ENCODE peak calls at places on chromosomes 3 and 15, in five cellular contexts. One of them, this sample, is unnamed.

GRCh38 chr3:49607105-49607591 is 52.9 kb downstream of the BSN start:
- DNase-seq in psoas muscle: no peak
- DNase-seq in aorta: no peak
- DNase-seq in Karpas-422: no peak
- DNase-seq in DND-41: no peak
- DNase-seq in this sample: no peak

GRCh38 chr3:77348244-77348855 is 308.5 kb downstream of the ROBO2 start:
- DNase-seq in Karpas-422: peak; percentile 93
- DNase-seq in psoas muscle: no peak
- DNase-seq in DND-41: no peak
- DNase-seq in aorta: no peak
- DNase-seq in this sample: no peak

GRCh38 chr3:24520941-24521305 is 26.3 kb upstream of the THRB start:
- DNase-seq in psoas muscle: no peak
- DNase-seq in Karpas-422: no peak
- DNase-seq in DND-41: no peak
- DNase-seq in aorta: no peak
- DNase-seq in this sample: no peak

GRCh38 chr15:39589815-39590644 is 9.2 kb downstream of the THBS1 start:
- DNase-seq in aorta: no peak
- DNase-seq in DND-41: no peak
- DNase-seq in psoas muscle: no peak
- DNase-seq in Karpas-422: no peak
- DNase-seq in this sample: no peak

GRCh38 chr3:155370198-155370597 is 76.7 kb upstream of the STRIT1 start:
- DNase-seq in DND-41: no peak
- DNase-seq in aorta: no peak
- DNase-seq in Karpas-422: no peak
- DNase-seq in psoas muscle: no peak
- DNase-seq in this sample: no peak

GRCh38 chr3:128503164-128503651 is 10.2 kb upstream of the GATA2 start:
- DNase-seq in psoas muscle: no peak
- DNase-seq in DND-41: no peak
- DNase-seq in aorta: no peak
- DNase-seq in Karpas-422: no peak
- DNase-seq in this sample: peak; percentile 81

GRCh38 chr3:18346097-18346496 is 79.0 kb downstream of the SATB1 start:
- DNase-seq in Karpas-422: no peak
- DNase-seq in DND-41: no peak
- DNase-seq in aorta: no peak
- DNase-seq in psoas muscle: no peak
- DNase-seq in this sample: no peak

GRCh38 chr3:136250862-136251460 is 821 bp downstream of the PCCB start:
- DNase-seq in psoas muscle: peak; percentile 72
- DNase-seq in aorta: peak; percentile 80
- DNase-seq in DND-41: peak; percentile 36
- DNase-seq in Karpas-422: peak; percentile 81
- DNase-seq in this sample: peak; percentile 34

GRCh38 chr3:194852836-194853508 is 167.3 kb downstream of the FAM43A start:
- DNase-seq in psoas muscle: no peak
- DNase-seq in DND-41: no peak
- DNase-seq in aorta: no peak
- DNase-seq in Karpas-422: no peak
- DNase-seq in this sample: no peak

GRCh38 chr15:74863239-74864056 is 9.7 kb downstream of the SCAMP2 start:
- DNase-seq in psoas muscle: no peak
- DNase-seq in aorta: no peak
- DNase-seq in Karpas-422: no peak
- DNase-seq in DND-41: no peak
- DNase-seq in this sample: no peak

GRCh38 chr3:122578110-122578740 is 775 bp downstream of the PARP15 start:
- DNase-seq in Karpas-422: peak; percentile 70
- DNase-seq in aorta: no peak
- DNase-seq in psoas muscle: no peak
- DNase-seq in DND-41: no peak
- DNase-seq in this sample: no peak

GRCh38 chr3:87191175-87191574 is 35.9 kb upstream of the CHMP2B start:
- DNase-seq in aorta: no peak
- DNase-seq in Karpas-422: no peak
- DNase-seq in DND-41: no peak
- DNase-seq in psoas muscle: no peak
- DNase-seq in this sample: no peak

GRCh38 chr15:25883860-25884259 is 20.7 kb upstream of the ATP10A start:
- DNase-seq in DND-41: no peak
- DNase-seq in psoas muscle: no peak
- DNase-seq in Karpas-422: no peak
- DNase-seq in aorta: no peak
- DNase-seq in this sample: no peak

GRCh38 chr3:151439652-151440125 is 21.2 kb downstream of the IGSF10 start:
- DNase-seq in psoas muscle: no peak
- DNase-seq in aorta: no peak
- DNase-seq in DND-41: peak; percentile 20
- DNase-seq in Karpas-422: peak; percentile 93
- DNase-seq in this sample: peak; percentile 38

GRCh38 chr3:141164844-141165243 is 66.8 kb upstream of the PXYLP1 start:
- DNase-seq in DND-41: no peak
- DNase-seq in psoas muscle: no peak
- DNase-seq in Karpas-422: no peak
- DNase-seq in aorta: no peak
- DNase-seq in this sample: no peak

GRCh38 chr15:78763111-78763795 is 48.0 kb downstream of the ADAMTS7 start:
- DNase-seq in DND-41: no peak
- DNase-seq in aorta: no peak
- DNase-seq in psoas muscle: peak; percentile 8
- DNase-seq in Karpas-422: no peak
- DNase-seq in this sample: no peak

GRCh38 chr3:186411089-186411488 is 49.1 kb upstream of the DGKG start:
- DNase-seq in DND-41: no peak
- DNase-seq in psoas muscle: no peak
- DNase-seq in aorta: no peak
- DNase-seq in Karpas-422: no peak
- DNase-seq in this sample: no peak

GRCh38 chr3:186411994-186412393 is 50.0 kb upstream of the DGKG start:
- DNase-seq in Karpas-422: no peak
- DNase-seq in psoas muscle: no peak
- DNase-seq in aorta: no peak
- DNase-seq in DND-41: no peak
- DNase-seq in this sample: no peak

GRCh38 chr3:186417791-186418190 is 55.8 kb upstream of the DGKG start:
- DNase-seq in Karpas-422: no peak
- DNase-seq in aorta: no peak
- DNase-seq in DND-41: no peak
- DNase-seq in psoas muscle: no peak
- DNase-seq in this sample: no peak

GRCh38 chr3:186414735-186415419 is 52.8 kb upstream of the DGKG start:
- DNase-seq in psoas muscle: peak; percentile 19
- DNase-seq in aorta: no peak
- DNase-seq in DND-41: no peak
- DNase-seq in Karpas-422: no peak
- DNase-seq in this sample: no peak

GRCh38 chr3:186413615-186414415 is 51.8 kb upstream of the DGKG start:
- DNase-seq in Karpas-422: no peak
- DNase-seq in psoas muscle: peak; percentile 53
- DNase-seq in DND-41: no peak
- DNase-seq in aorta: peak; percentile 80
- DNase-seq in this sample: no peak
- H3K4me3 ChIP-seq in Karpas-422: no peak overlapping the region
- H3K4me3 ChIP-seq in psoas muscle: peak overlapping the region; percentile 53
- H3K4me3 ChIP-seq in DND-41: no peak overlapping the region
- H3K4me3 ChIP-seq in aorta: peak overlapping the region; percentile 10
- H3K4me3 ChIP-seq in this sample: peak overlapping the region; percentile 37

DNA sequence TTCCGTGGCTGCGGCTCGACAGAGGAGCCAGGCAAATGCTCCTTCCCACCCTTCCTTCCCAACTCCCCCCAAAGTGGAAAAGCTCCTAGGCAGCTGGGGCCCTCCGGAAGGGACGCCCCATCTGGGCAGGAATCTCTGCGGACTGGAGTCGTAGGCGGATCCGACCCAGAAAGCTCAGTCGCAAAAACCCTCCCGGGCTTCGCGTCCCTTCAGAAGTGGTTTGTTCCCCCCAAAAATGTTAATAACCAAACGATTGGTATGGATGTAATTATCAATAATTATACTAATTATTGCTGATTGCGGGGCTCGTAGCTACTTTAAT is 3.8 kb downstream of the RNU6-1 start:
- DNase-seq in DND-41: no peak
- DNase-seq in aorta: no peak
- DNase-seq in psoas muscle: no peak
- DNase-seq in Karpas-422: no peak
- DNase-seq in this sample: peak; percentile 78
- H3K27me3 ChIP-seq in DND-41: no peaks in the 10 kb centered on the region
- H3K27me3 ChIP-seq in aorta: no peaks in the 10 kb centered on the region
- H3K27me3 ChIP-seq in psoas muscle: peaks cover 21% of the 10 kb centered on the region
- H3K27me3 ChIP-seq in Karpas-422: no peaks in the 10 kb centered on the region
- H3K27me3 ChIP-seq in this sample: peaks cover 81% of the 10 kb centered on the region

GRCh38 chr15:73704869-73705645 is 20.9 kb downstream of the CD276 start:
- DNase-seq in psoas muscle: peak; percentile 62
- DNase-seq in Karpas-422: peak; percentile 89
- DNase-seq in aorta: peak; percentile 86
- DNase-seq in DND-41: peak; percentile 68
- DNase-seq in this sample: peak; percentile 92
- H3K36me3 ChIP-seq in psoas muscle: no peaks in the 10 kb centered on the region
- H3K36me3 ChIP-seq in Karpas-422: no peaks in the 10 kb centered on the region
- H3K36me3 ChIP-seq in aorta: peaks cover 10% of the 10 kb centered on the region
- H3K36me3 ChIP-seq in DND-41: no peaks in the 10 kb centered on the region
- H3K36me3 ChIP-seq in this sample: peaks cover 27% of the 10 kb centered on the region

DNA sequence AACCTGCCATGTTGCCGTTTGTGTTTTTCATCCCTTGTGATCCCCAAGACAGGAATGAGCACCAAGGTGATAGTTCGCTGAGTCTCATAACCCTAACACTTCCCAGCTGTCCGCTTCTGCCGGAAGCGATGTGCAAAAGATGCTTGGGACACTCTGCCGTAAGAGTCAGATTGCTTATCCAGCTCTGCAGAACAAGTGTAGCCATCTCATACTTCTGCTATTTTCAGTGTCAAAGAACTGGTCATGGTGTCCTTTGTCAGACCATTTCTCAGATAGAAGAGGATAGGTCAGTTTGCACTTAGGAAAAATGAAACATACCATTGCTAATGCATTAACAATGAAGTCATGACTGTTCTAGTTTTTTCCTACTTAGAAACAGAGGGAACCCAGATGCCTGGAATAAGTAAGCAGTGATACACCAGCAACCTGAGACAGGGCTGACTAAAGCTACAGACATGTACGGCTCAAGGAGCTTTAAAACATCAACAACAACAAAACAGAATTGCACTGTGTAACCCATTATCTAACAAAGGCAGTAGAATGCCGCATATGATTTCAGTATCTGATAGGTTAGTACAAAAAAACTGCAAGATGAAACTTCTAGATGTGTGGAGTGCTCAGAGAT is 134.0 kb upstream of the IL12A start:
- DNase-seq in psoas muscle: peak; percentile 24
- DNase-seq in DND-41: no peak
- DNase-seq in aorta: no peak
- DNase-seq in Karpas-422: peak; percentile 30
- DNase-seq in this sample: no peak
- H3K4me3 ChIP-seq in psoas muscle: peak overlapping the region; percentile 73
- H3K4me3 ChIP-seq in DND-41: no peak overlapping the region
- H3K4me3 ChIP-seq in aorta: peak overlapping the region; percentile 37
- H3K4me3 ChIP-seq in Karpas-422: no peak overlapping the region
- H3K4me3 ChIP-seq in this sample: no peak overlapping the region

This sample was measured in H7.